ENCODE peak calls at places on chromosomes 3 and 15, in five cellular contexts. One of them, this sample, is unnamed.

GRCh38 chr3:127431066-127431465 is 143.2 kb upstream of the PRR20G start:
- DNase-seq in B cell: no peak
- DNase-seq in pancreas: no peak
- DNase-seq in psoas muscle: no peak
- DNase-seq in fibroblast of villous mesenchyme: no peak
- DNase-seq in this sample: no peak

GRCh38 chr15:80072285-80072684 is 12.8 kb downstream of the ZFAND6 start:
- DNase-seq in B cell: no peak
- DNase-seq in pancreas: no peak
- DNase-seq in fibroblast of villous mesenchyme: peak
- DNase-seq in psoas muscle: no peak
- DNase-seq in this sample: no peak

GRCh38 chr3:160413613-160414248 is 14.3 kb downstream of the SMC4 start:
- DNase-seq in psoas muscle: no peak
- DNase-seq in fibroblast of villous mesenchyme: peak
- DNase-seq in B cell: peak
- DNase-seq in pancreas: peak
- DNase-seq in this sample: peak

GRCh38 chr15:71629147-71629760 is 181.1 kb upstream of the NR2E3 start:
- DNase-seq in fibroblast of villous mesenchyme: no peak
- DNase-seq in pancreas: no peak
- DNase-seq in B cell: no peak
- DNase-seq in psoas muscle: no peak
- DNase-seq in this sample: no peak

GRCh38 chr3:49422379-49423248 is at the start of gene AMT:
- DNase-seq in psoas muscle: peak
- DNase-seq in fibroblast of villous mesenchyme: peak
- DNase-seq in pancreas: peak
- DNase-seq in B cell: no peak
- DNase-seq in this sample: no peak

GRCh38 chr3:57951106-57951882 is 56.9 kb upstream of the FLNB start:
- DNase-seq in pancreas: no peak
- DNase-seq in fibroblast of villous mesenchyme: peak
- DNase-seq in psoas muscle: peak
- DNase-seq in B cell: no peak
- DNase-seq in this sample: no peak

GRCh38 chr15:56978898-56979662 is 60.6 kb downstream of the TCF12 start:
- DNase-seq in psoas muscle: no peak
- DNase-seq in B cell: no peak
- DNase-seq in pancreas: no peak
- DNase-seq in fibroblast of villous mesenchyme: no peak
- DNase-seq in this sample: no peak

GRCh38 chr3:196518999-196519737 is 4.0 kb upstream of the SMCO1 start:
- DNase-seq in fibroblast of villous mesenchyme: peak
- DNase-seq in psoas muscle: peak
- DNase-seq in B cell: no peak
- DNase-seq in pancreas: no peak
- DNase-seq in this sample: no peak

GRCh38 chr3:67357610-67358458 is 296.6 kb downstream of the SUCLG2 start:
- DNase-seq in B cell: peak
- DNase-seq in psoas muscle: no peak
- DNase-seq in fibroblast of villous mesenchyme: peak
- DNase-seq in pancreas: no peak
- DNase-seq in this sample: no peak

GRCh38 chr3:101519685-101520365 is 6.8 kb upstream of the SENP7 start:
- DNase-seq in fibroblast of villous mesenchyme: no peak
- DNase-seq in psoas muscle: no peak
- DNase-seq in pancreas: no peak
- DNase-seq in B cell: no peak
- DNase-seq in this sample: no peak

GRCh38 chr3:47347217-47347801 is 33.5 kb upstream of the PTPN23 start:
- DNase-seq in B cell: peak
- DNase-seq in fibroblast of villous mesenchyme: peak
- DNase-seq in psoas muscle: no peak
- DNase-seq in pancreas: no peak
- DNase-seq in this sample: peak

GRCh38 chr15:64774556-64775523 is 549 bp downstream of the RBPMS2 start:
- DNase-seq in pancreas: peak
- DNase-seq in B cell: peak
- DNase-seq in fibroblast of villous mesenchyme: peak
- DNase-seq in psoas muscle: no peak
- DNase-seq in this sample: no peak

GRCh38 chr15:35321926-35322325 is 224.0 kb downstream of the DPH6 start:
- DNase-seq in fibroblast of villous mesenchyme: no peak
- DNase-seq in B cell: no peak
- DNase-seq in psoas muscle: no peak
- DNase-seq in pancreas: no peak
- DNase-seq in this sample: no peak

GRCh38 chr3:31181661-31182060 is 287.2 kb upstream of the GADL1 start:
- DNase-seq in B cell: no peak
- DNase-seq in pancreas: no peak
- DNase-seq in psoas muscle: no peak
- DNase-seq in fibroblast of villous mesenchyme: no peak
- DNase-seq in this sample: no peak

GRCh38 chr15:64566629-64567427 is 106.5 kb downstream of the ZNF609 start:
- DNase-seq in psoas muscle: no peak
- DNase-seq in pancreas: no peak
- DNase-seq in fibroblast of villous mesenchyme: peak
- DNase-seq in B cell: no peak
- DNase-seq in this sample: no peak

GRCh38 chr15:42427429-42428223 is 63.3 kb downstream of the ZNF106 start:
- DNase-seq in pancreas: no peak
- DNase-seq in fibroblast of villous mesenchyme: peak
- DNase-seq in psoas muscle: no peak
- DNase-seq in B cell: no peak
- DNase-seq in this sample: no peak

GRCh38 chr3:150299221-150299620 is 108.9 kb upstream of the TSC22D2 start:
- DNase-seq in pancreas: no peak
- DNase-seq in B cell: no peak
- DNase-seq in psoas muscle: no peak
- DNase-seq in fibroblast of villous mesenchyme: peak
- DNase-seq in this sample: no peak

GRCh38 chr3:188165596-188165995 is 11.6 kb downstream of the LPP start:
- DNase-seq in psoas muscle: no peak
- DNase-seq in B cell: no peak
- DNase-seq in fibroblast of villous mesenchyme: no peak
- DNase-seq in pancreas: no peak
- DNase-seq in this sample: no peak

GRCh38 chr15:71089801-71090200 is 25.5 kb upstream of the THSD4 start:
- DNase-seq in pancreas: no peak
- DNase-seq in fibroblast of villous mesenchyme: no peak
- DNase-seq in B cell: no peak
- DNase-seq in psoas muscle: no peak
- DNase-seq in this sample: no peak

GRCh38 chr3:173889522-173890055 is 492.0 kb downstream of the NLGN1 start:
- DNase-seq in B cell: no peak
- DNase-seq in fibroblast of villous mesenchyme: no peak
- DNase-seq in psoas muscle: no peak
- DNase-seq in pancreas: no peak
- DNase-seq in this sample: no peak

GRCh38 chr3:56110886-56111285 is 357.4 kb downstream of the ERC2 start:
- DNase-seq in psoas muscle: no peak
- DNase-seq in B cell: no peak
- DNase-seq in fibroblast of villous mesenchyme: no peak
- DNase-seq in pancreas: no peak
- DNase-seq in this sample: no peak

GRCh38 chr3:167493240-167493639 is 19.4 kb upstream of the SERPINI2 start:
- DNase-seq in pancreas: no peak
- DNase-seq in B cell: no peak
- DNase-seq in psoas muscle: no peak
- DNase-seq in fibroblast of villous mesenchyme: no peak
- DNase-seq in this sample: no peak

GRCh38 chr15:36407647-36408046 is 171.8 kb upstream of the CDIN1 start:
- DNase-seq in psoas muscle: no peak
- DNase-seq in fibroblast of villous mesenchyme: peak
- DNase-seq in B cell: no peak
- DNase-seq in pancreas: no peak
- DNase-seq in this sample: no peak

GRCh38 chr3:128503751-128504532 is 10.9 kb upstream of the GATA2 start:
- DNase-seq in psoas muscle: no peak
- DNase-seq in fibroblast of villous mesenchyme: no peak
- DNase-seq in pancreas: no peak
- DNase-seq in B cell: no peak
- DNase-seq in this sample: no peak

GRCh38 chr3:128504533-128504915 is 11.5 kb upstream of the GATA2 start:
- DNase-seq in B cell: no peak
- DNase-seq in psoas muscle: no peak
- DNase-seq in pancreas: no peak
- DNase-seq in fibroblast of villous mesenchyme: no peak
- DNase-seq in this sample: no peak

GRCh38 chr3:128502712-128503111 is 9.7 kb upstream of the GATA2 start:
- DNase-seq in fibroblast of villous mesenchyme: no peak
- DNase-seq in B cell: no peak
- DNase-seq in pancreas: no peak
- DNase-seq in psoas muscle: no peak
- DNase-seq in this sample: no peak

GRCh38 chr3:128501431-128501830 is 8.4 kb upstream of the GATA2 start:
- DNase-seq in pancreas: no peak
- DNase-seq in psoas muscle: no peak
- DNase-seq in fibroblast of villous mesenchyme: no peak
- DNase-seq in B cell: no peak
- DNase-seq in this sample: no peak

DNA sequence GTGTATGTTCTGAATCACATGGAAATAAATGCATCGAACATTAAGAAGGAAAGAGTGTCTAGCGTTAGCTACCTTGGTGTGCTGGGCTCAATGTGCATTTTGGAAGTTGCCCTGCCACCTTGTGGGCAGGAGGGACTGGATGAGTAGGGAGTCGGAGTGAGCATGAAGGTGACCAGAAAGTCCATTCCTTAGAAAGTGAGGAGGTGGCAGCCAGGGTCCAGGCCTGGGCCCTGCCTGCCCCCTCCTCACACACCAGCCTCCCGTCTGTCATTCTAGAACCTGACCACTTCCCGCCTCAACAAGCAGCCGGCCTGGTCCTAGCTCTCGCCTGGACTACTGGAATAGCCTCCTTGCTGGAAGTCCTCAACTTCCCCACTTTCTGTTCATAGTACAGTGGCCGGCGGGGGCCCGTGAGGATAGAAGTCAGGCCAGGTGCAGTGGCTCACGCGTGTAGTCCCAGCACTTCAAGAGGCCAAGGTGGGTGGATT is 10.2 kb upstream of the GATA2 start:
- DNase-seq in B cell: no peak
- DNase-seq in fibroblast of villous mesenchyme: no peak
- DNase-seq in psoas muscle: no peak
- DNase-seq in pancreas: no peak
- DNase-seq in this sample: no peak
- TF ChIP-seq CTCF in B cell: no peak
- TF ChIP-seq CTCF in fibroblast of villous mesenchyme: peak
- TF ChIP-seq CTCF in psoas muscle: no peak
- TF ChIP-seq CTCF in pancreas: no peak
- TF ChIP-seq CTCF in this sample: peak

DNA sequence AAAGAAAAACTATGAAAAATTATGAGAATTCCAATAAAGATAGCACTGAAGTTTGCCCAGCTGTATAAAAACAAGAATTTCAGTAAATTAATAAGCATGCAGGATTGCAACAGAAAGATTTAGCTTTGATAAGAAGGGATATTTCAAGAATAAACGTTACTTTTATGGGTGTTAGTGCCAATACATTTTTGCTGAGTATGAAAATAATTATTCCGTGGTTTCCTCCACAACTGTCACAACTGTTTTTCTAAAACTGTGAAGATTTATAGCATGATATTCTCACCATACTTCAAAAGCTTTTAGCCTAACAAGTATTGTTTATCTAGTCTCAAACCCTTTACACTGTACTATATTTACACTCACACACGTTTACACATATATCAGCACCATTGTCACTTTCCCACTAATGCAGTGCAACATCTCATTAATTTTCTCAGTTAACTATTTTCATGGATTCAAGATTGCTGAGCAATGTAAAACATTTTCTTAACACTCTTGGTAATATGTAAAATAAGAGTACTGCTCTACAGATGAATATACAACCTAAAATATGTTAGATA is 200.5 kb downstream of the TPRG1 start:
- DNase-seq in fibroblast of villous mesenchyme: peak
- DNase-seq in pancreas: no peak
- DNase-seq in B cell: no peak
- DNase-seq in psoas muscle: no peak
- DNase-seq in this sample: no peak
- TF ChIP-seq CTCF in fibroblast of villous mesenchyme: no peak
- TF ChIP-seq CTCF in pancreas: no peak
- TF ChIP-seq CTCF in B cell: no peak
- TF ChIP-seq CTCF in psoas muscle: no peak
- TF ChIP-seq CTCF in this sample: no peak

GRCh38 chr3:180283251-180283650 is 246.5 kb upstream of the PEX5L start:
- DNase-seq in fibroblast of villous mesenchyme: no peak
- DNase-seq in pancreas: no peak
- DNase-seq in B cell: no peak
- DNase-seq in psoas muscle: no peak
- DNase-seq in this sample: no peak

GRCh38 chr3:180278583-180279188 is 241.9 kb upstream of the PEX5L start:
- DNase-seq in psoas muscle: no peak
- DNase-seq in pancreas: no peak
- DNase-seq in B cell: peak
- DNase-seq in fibroblast of villous mesenchyme: no peak
- DNase-seq in this sample: peak

GRCh38 chr3:180277036-180277435 is 240.3 kb upstream of the PEX5L start:
- DNase-seq in psoas muscle: no peak
- DNase-seq in B cell: no peak
- DNase-seq in pancreas: no peak
- DNase-seq in fibroblast of villous mesenchyme: no peak
- DNase-seq in this sample: no peak

GRCh38 chr3:180282386-180282785 is 245.6 kb upstream of the PEX5L start:
- DNase-seq in psoas muscle: no peak
- DNase-seq in pancreas: no peak
- DNase-seq in B cell: no peak
- DNase-seq in fibroblast of villous mesenchyme: no peak
- DNase-seq in this sample: no peak

GRCh38 chr3:180280601-180281000 is 243.9 kb upstream of the PEX5L start:
- DNase-seq in pancreas: no peak
- DNase-seq in psoas muscle: no peak
- DNase-seq in fibroblast of villous mesenchyme: no peak
- DNase-seq in B cell: no peak
- DNase-seq in this sample: no peak
- TF ChIP-seq CTCF in pancreas: no peak
- TF ChIP-seq CTCF in psoas muscle: no peak
- TF ChIP-seq CTCF in fibroblast of villous mesenchyme: no peak
- TF ChIP-seq CTCF in B cell: no peak
- TF ChIP-seq CTCF in this sample: no peak

GRCh38 chr15:73324496-73325170 is 44.1 kb downstream of the HCN4 start:
- DNase-seq in psoas muscle: peak
- DNase-seq in fibroblast of villous mesenchyme: no peak
- DNase-seq in B cell: no peak
- DNase-seq in pancreas: no peak
- DNase-seq in this sample: no peak

GRCh38 chr15:73326157-73326556 is 42.6 kb downstream of the HCN4 start:
- DNase-seq in psoas muscle: no peak
- DNase-seq in fibroblast of villous mesenchyme: no peak
- DNase-seq in B cell: no peak
- DNase-seq in pancreas: no peak
- DNase-seq in this sample: no peak

GRCh38 chr15:73323374-73323955 is 45.3 kb downstream of the HCN4 start:
- DNase-seq in B cell: no peak
- DNase-seq in psoas muscle: no peak
- DNase-seq in pancreas: no peak
- DNase-seq in fibroblast of villous mesenchyme: no peak
- DNase-seq in this sample: no peak

GRCh38 chr15:73323956-73324355 is 44.8 kb downstream of the HCN4 start:
- DNase-seq in pancreas: no peak
- DNase-seq in B cell: no peak
- DNase-seq in fibroblast of villous mesenchyme: no peak
- DNase-seq in psoas muscle: no peak
- DNase-seq in this sample: no peak

GRCh38 chr15:73325191-73325980 is 43.4 kb downstream of the HCN4 start:
- DNase-seq in fibroblast of villous mesenchyme: no peak
- DNase-seq in B cell: no peak
- DNase-seq in pancreas: no peak
- DNase-seq in psoas muscle: peak
- DNase-seq in this sample: peak
- TF ChIP-seq CTCF in fibroblast of villous mesenchyme: no peak
- TF ChIP-seq CTCF in B cell: no peak
- TF ChIP-seq CTCF in pancreas: no peak
- TF ChIP-seq CTCF in psoas muscle: no peak
- TF ChIP-seq CTCF in this sample: peak

This sample was measured in GM06990.